ENCODE peak calls at places on chromosomes 12 and 14, in four cellular contexts. B is HCT116, R is HepG2, Q is K562. Z is an unnamed sample.

GRCh38 chr12:60197589-60197988 is 601.8 kb downstream of the SLC16A7 start:
- DNase-seq in B (no peak), R (no peak), Q (no peak), Z (peak)

GRCh38 chr12:53591301-53592206 is 34.6 kb downstream of the ATF7 start:
- DNase-seq in B (no peak), R (peak), Q (no peak), Z (no peak)

GRCh38 chr12:91722072-91722471 is 423.6 kb downstream of the BTG1 start:
- DNase-seq in B (no peak), R (no peak), Q (no peak), Z (no peak)

GRCh38 chr14:97290065-97290464 is 492.9 kb downstream of the VRK1 start:
- DNase-seq in B (no peak), R (no peak), Q (no peak), Z (no peak)

GRCh38 chr14:55005071-55005470 is 21.8 kb downstream of the WDHD1 start:
- DNase-seq in B (no peak), R (no peak), Q (no peak), Z (no peak)

GRCh38 chr12:119182701-119183493 is 4.2 kb downstream of the HSPB8 start:
- DNase-seq in B (no peak), R (no peak), Q (no peak), Z (no peak)

GRCh38 chr12:64390275-64390851 is at the start of gene C12orf56:
- DNase-seq in B (no peak), R (no peak), Q (peak), Z (no peak)

GRCh38 chr12:112826011-112826410 is 34.5 kb downstream of the RPH3A start:
- DNase-seq in B (no peak), R (no peak), Q (no peak), Z (no peak)

GRCh38 chr14:102574840-102575478 is 17.5 kb upstream of the RCOR1 start:
- DNase-seq in B (no peak), R (peak), Q (no peak), Z (no peak)

GRCh38 chr12:57983150-57983857 is 41.9 kb downstream of the ATP23 start:
- DNase-seq in B (peak), R (peak), Q (no peak), Z (peak)

GRCh38 chr12:49121047-49121696 is 10.0 kb downstream of the TUBA1B start:
- DNase-seq in B (peak), R (peak), Q (peak), Z (peak)

GRCh38 chr12:14356147-14356546 is 9.3 kb upstream of the ATF7IP start:
- DNase-seq in B (no peak), R (no peak), Q (no peak), Z (no peak)

GRCh38 chr12:12812163-12812562 is 983 bp upstream of the DDX47 start:
- DNase-seq in B (no peak), R (no peak), Q (no peak), Z (no peak)

DNA sequence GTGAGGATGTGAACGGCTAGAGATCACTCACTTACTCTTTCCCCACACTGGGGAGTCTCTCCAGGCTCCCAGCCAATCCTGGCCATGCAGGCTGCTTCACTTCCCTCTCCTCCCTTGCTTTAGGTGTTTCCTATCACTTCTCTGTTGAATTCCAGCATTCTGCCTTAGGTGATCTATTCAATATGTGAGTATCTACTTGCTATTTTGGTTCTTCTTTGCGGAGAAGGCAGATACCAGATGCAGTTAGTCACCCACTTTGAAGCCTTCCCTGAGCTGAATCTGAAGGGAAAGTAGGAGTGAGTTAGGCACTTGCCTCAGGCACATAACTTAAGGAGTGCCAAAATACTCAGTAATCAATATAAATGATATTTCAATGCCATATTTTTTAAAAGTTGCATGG is 36.0 kb upstream of the FAR2 start:
- DNase-seq in B (peak), R (no peak), Q (no peak), Z (no peak)
- TF ChIP-seq TCF7L2 in B (no peak), R (no peak), Q (no peak), Z (no peak)

GRCh38 chr14:23520899-23521521 is 30.6 kb downstream of the ZFHX2 start:
- DNase-seq in B (no peak), R (no peak), Q (no peak), Z (no peak)
- TF ChIP-seq POLR2AphosphoS5 in B (no peak), R (no peak), Q (no peak), Z (no peak)

GRCh38 chr12:6307521-6307920 is 3.0 kb upstream of the PLEKHG6 start:
- DNase-seq in B (no peak), R (no peak), Q (no peak), Z (no peak)

GRCh38 chr12:6313326-6313940 is 3.0 kb downstream of the PLEKHG6 start:
- DNase-seq in B (no peak), R (no peak), Q (no peak), Z (no peak)

GRCh38 chr12:6312529-6313325 is 2.2 kb downstream of the PLEKHG6 start:
- DNase-seq in B (no peak), R (no peak), Q (peak), Z (no peak)

GRCh38 chr12:6311822-6312528 is 1.5 kb downstream of the PLEKHG6 start:
- DNase-seq in B (no peak), R (no peak), Q (no peak), Z (no peak)

DNA sequence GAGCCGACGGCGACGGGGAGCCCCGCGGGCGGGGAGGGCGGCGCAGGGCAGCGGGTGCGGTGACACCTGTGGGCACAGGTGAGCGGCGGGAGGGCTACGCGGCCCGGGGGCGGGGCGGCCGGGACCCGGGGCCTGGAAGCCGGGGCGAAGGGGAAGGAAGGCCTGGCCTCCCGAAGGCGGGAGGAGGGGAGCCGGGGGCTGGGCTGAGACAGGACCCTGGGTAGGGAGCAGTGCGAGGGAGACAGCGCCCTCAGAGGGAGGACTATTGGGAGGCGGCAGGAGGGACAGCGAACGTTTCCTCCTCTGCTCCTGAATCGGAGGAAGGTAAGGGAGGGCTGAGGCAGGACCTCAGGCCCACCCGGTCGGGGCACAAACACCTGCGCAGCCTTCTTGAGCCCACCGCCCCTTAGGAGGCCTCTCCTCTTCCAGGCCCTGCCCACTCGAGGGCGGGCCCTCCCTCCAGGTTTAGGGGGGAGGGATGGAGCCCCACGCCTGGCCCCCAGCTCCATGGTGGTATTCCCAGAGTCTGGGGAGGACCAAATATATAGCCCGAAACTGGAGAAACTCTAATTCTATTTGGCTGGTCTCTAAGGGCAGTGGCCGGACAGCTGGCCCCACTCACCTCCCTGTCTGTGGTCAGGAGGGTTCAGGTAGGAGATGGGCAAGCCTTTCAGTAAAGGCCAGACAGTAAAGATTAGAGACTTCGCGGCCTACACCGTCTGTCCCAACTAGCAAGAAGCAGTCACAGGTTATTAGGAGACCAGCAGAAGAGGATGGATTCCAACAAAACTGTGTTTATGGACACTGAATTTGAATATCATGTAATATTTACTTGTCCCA is 509 bp downstream of the PLEKHG6 start:
- DNase-seq in B (no peak), R (no peak), Q (peak), Z (no peak)
- TF ChIP-seq TCF7L2 in B (no peak), R (no peak), Q (no peak), Z (no peak)

GRCh38 chr12:131108171-131108955 is 154.7 kb downstream of the ADGRD1 start:
- DNase-seq in B (no peak), R (no peak), Q (peak), Z (no peak)
- TF ChIP-seq POLR2AphosphoS5 in B (no peak), R (no peak), Q (no peak), Z (no peak)

GRCh38 chr12:39105111-39105510 is 199.7 kb upstream of the CPNE8 start:
- DNase-seq in B (no peak), R (no peak), Q (no peak), Z (no peak)
- TF ChIP-seq TCF7L2 in B (no peak), R (no peak), Q (no peak), Z (no peak)

DNA sequence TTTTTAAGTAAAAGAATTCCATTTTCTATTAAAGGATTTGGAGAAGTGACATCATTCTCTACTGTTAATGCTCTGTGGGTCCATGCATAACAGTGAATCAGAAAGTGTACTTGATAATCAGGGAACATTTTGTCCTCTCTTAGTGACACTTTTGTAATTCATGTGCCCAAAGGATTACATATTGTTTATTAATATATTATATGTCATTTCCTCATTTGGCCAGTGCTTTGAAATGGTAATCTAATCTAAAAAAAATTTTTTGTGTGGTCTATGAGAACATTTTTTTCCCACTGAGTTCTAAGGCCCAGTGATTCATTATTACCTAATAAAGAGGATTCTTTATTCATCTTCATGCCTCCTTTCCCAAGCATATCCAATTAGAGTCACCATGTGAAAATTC is 79.7 kb upstream of the MYF6 start:
- DNase-seq in B (no peak), R (no peak), Q (no peak), Z (no peak)
- TF ChIP-seq POLR2AphosphoS5 in B (no peak), R (no peak), Q (no peak), Z (no peak)

DNA sequence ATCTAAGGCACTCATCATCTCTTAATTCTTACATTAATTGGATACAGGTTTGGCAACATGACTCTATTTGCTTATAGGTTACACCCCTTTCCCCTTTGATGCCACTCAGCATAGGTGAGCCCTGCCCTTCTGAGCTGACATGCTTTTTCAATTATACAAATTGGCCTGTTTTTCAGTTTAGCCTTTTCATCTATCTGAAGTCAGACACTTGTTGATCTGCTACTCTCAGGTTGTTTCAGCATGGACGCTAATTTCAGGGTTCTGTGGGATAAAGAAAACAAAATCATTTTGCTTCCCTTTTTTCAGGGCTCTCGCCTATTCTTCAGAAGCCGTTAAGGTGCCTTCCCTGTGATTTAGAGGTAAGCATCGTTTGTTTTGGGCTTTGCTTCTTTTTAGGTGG is 55.3 kb downstream of the DACT1 start:
- DNase-seq in B (no peak), R (no peak), Q (no peak), Z (no peak)
- TF ChIP-seq TCF7L2 in B (no peak), R (no peak), Q (no peak), Z (no peak)

Z was measured in Panc1.